ENCODE peak calls at places on chromosomes 5 and 9, in ten cellular contexts. A is stimulated activated CD4-positive, alpha-beta T cell treated with anti-CD3 and anti-CD28 coated beads, TNF-alpha, amount 100 ng/mL, for 48 hours; R is heart left ventricle; L is cardiac muscle cell; M is fibroblast of mammary gland; B is renal cortical epithelial cell; O is fibroblast of pulmonary artery; N is OCI-M1; Y is AG09319; W is amniotic stem cell. J is an unnamed sample.

GRCh38 chr5:52800394-52801213 is 12.9 kb downstream of the ITGA1 start:
- DNase-seq in R (peak), W (peak), Y (no peak), O (peak), A (peak), M (peak), B (peak), N (peak), L (peak), J (peak)

GRCh38 chr5:42943931-42944631 is 96.0 kb downstream of the ANXA2R start:
- DNase-seq in N (no peak), O (no peak), A (no peak), M (no peak), R (no peak), W (no peak), Y (no peak), B (no peak), L (peak), J (no peak)

GRCh38 chr5:91850031-91850430 is 466.9 kb upstream of the ARRDC3 start:
- DNase-seq in O (peak), A (no peak), M (peak), Y (no peak), W (no peak), L (no peak), B (peak), N (no peak), R (no peak), J (no peak)

GRCh38 chr5:160030631-160031377 is 21.9 kb downstream of the TTC1 start:
- DNase-seq in W (no peak), A (no peak), Y (no peak), O (peak), R (no peak), N (no peak), L (peak), M (no peak), B (no peak), J (no peak)

GRCh38 chr5:1730487-1730847 is 69.2 kb downstream of the MRPL36 start:
- DNase-seq in A (no peak), N (no peak), W (no peak), R (no peak), L (no peak), Y (no peak), O (no peak), M (no peak), B (no peak), J (no peak)

GRCh38 chr5:13972029-13972428 is 27.5 kb upstream of the DNAH5 start:
- DNase-seq in B (no peak), N (no peak), A (no peak), L (no peak), Y (no peak), W (no peak), O (no peak), M (no peak), R (no peak), J (no peak)

GRCh38 chr5:66407739-66408138 is 188.5 kb upstream of the MAST4 start:
- DNase-seq in R (no peak), A (no peak), L (no peak), B (no peak), M (no peak), Y (no peak), N (no peak), W (no peak), O (no peak), J (no peak)

GRCh38 chr5:33272288-33272687 is 168.5 kb upstream of the TARS1 start:
- DNase-seq in R (no peak), B (peak), L (no peak), W (peak), O (peak), A (no peak), N (no peak), Y (peak), M (peak), J (no peak)

GRCh38 chr9:87505869-87506678 is 8.4 kb downstream of the DAPK1 start:
- DNase-seq in W (no peak), B (peak), O (no peak), M (no peak), L (no peak), Y (no peak), N (no peak), A (no peak), R (no peak), J (no peak)

GRCh38 chr9:98142925-98143481 is 24.0 kb upstream of the TRIM14 start:
- DNase-seq in A (no peak), O (no peak), M (no peak), L (no peak), Y (no peak), N (no peak), B (no peak), R (no peak), W (no peak), J (no peak)

GRCh38 chr5:84384604-84385575 is at the start of gene EDIL3:
- DNase-seq in O (peak), A (no peak), N (peak), R (peak), M (peak), W (no peak), L (peak), B (no peak), Y (no peak), J (no peak)

GRCh38 chr5:68134669-68135313 is 80.8 kb upstream of the PIK3R1 start:
- DNase-seq in A (no peak), N (no peak), M (no peak), R (no peak), Y (no peak), B (no peak), O (no peak), W (no peak), L (no peak), J (no peak)

GRCh38 chr9:110126457-110126856 is 81.5 kb downstream of the C9orf152 start:
- DNase-seq in W (no peak), M (no peak), N (no peak), O (peak), L (no peak), B (no peak), R (no peak), Y (no peak), A (no peak), J (no peak)